ENCODE peak calls at places on chromosome 5, in six cellular contexts. One of them, this sample, is unnamed.

GRCh38 chr5:161089569-161089968 is 237.6 kb upstream of the ATP10B start:
- DNase-seq in activated gamma-delta T cell treated with Interleukin-2 at 50 U/mL for 16 hours: no peak
- DNase-seq in activated CD8-positive, alpha-beta memory T cell treated with anti-CD3 and anti-CD28 coated beads, Interleukin-2, amount 50 U/mL, for 48 hours: no peak
- DNase-seq in ELR: no peak
- DNase-seq in activated CD4-positive, alpha-beta memory T cell treated with anti-CD3 and anti-CD28 coated beads, Interleukin-2, amount 10 ng/mL, durations not matched to agents 7 days and 5 days: no peak
- DNase-seq in lower leg skin: no peak
- DNase-seq in this sample: no peak

GRCh38 chr5:179227578-179228311 is 117.5 kb downstream of the ADAMTS2 start:
- DNase-seq in activated gamma-delta T cell treated with Interleukin-2 at 50 U/mL for 16 hours: no peak
- DNase-seq in activated CD8-positive, alpha-beta memory T cell treated with anti-CD3 and anti-CD28 coated beads, Interleukin-2, amount 50 U/mL, for 48 hours: peak
- DNase-seq in ELR: no peak
- DNase-seq in activated CD4-positive, alpha-beta memory T cell treated with anti-CD3 and anti-CD28 coated beads, Interleukin-2, amount 10 ng/mL, durations not matched to agents 7 days and 5 days: no peak
- DNase-seq in lower leg skin: peak
- DNase-seq in this sample: no peak

GRCh38 chr5:71829206-71829605 is 110.1 kb downstream of the CARTPT start:
- DNase-seq in activated gamma-delta T cell treated with Interleukin-2 at 50 U/mL for 16 hours: no peak
- DNase-seq in activated CD8-positive, alpha-beta memory T cell treated with anti-CD3 and anti-CD28 coated beads, Interleukin-2, amount 50 U/mL, for 48 hours: no peak
- DNase-seq in ELR: no peak
- DNase-seq in activated CD4-positive, alpha-beta memory T cell treated with anti-CD3 and anti-CD28 coated beads, Interleukin-2, amount 10 ng/mL, durations not matched to agents 7 days and 5 days: no peak
- DNase-seq in lower leg skin: no peak
- DNase-seq in this sample: no peak

GRCh38 chr5:111848374-111848914 is 91.5 kb upstream of the NREP start:
- DNase-seq in activated gamma-delta T cell treated with Interleukin-2 at 50 U/mL for 16 hours: no peak
- DNase-seq in activated CD8-positive, alpha-beta memory T cell treated with anti-CD3 and anti-CD28 coated beads, Interleukin-2, amount 50 U/mL, for 48 hours: no peak
- DNase-seq in ELR: no peak
- DNase-seq in activated CD4-positive, alpha-beta memory T cell treated with anti-CD3 and anti-CD28 coated beads, Interleukin-2, amount 10 ng/mL, durations not matched to agents 7 days and 5 days: no peak
- DNase-seq in lower leg skin: no peak
- DNase-seq in this sample: no peak

GRCh38 chr5:72760259-72760658 is 56.2 kb upstream of the TNPO1 start:
- DNase-seq in activated gamma-delta T cell treated with Interleukin-2 at 50 U/mL for 16 hours: no peak
- DNase-seq in activated CD8-positive, alpha-beta memory T cell treated with anti-CD3 and anti-CD28 coated beads, Interleukin-2, amount 50 U/mL, for 48 hours: no peak
- DNase-seq in ELR: peak
- DNase-seq in activated CD4-positive, alpha-beta memory T cell treated with anti-CD3 and anti-CD28 coated beads, Interleukin-2, amount 10 ng/mL, durations not matched to agents 7 days and 5 days: no peak
- DNase-seq in lower leg skin: no peak
- DNase-seq in this sample: peak

GRCh38 chr5:150180241-150181027 is 9.4 kb upstream of the SLC6A7 start:
- DNase-seq in activated gamma-delta T cell treated with Interleukin-2 at 50 U/mL for 16 hours: no peak
- DNase-seq in activated CD8-positive, alpha-beta memory T cell treated with anti-CD3 and anti-CD28 coated beads, Interleukin-2, amount 50 U/mL, for 48 hours: no peak
- DNase-seq in ELR: no peak
- DNase-seq in activated CD4-positive, alpha-beta memory T cell treated with anti-CD3 and anti-CD28 coated beads, Interleukin-2, amount 10 ng/mL, durations not matched to agents 7 days and 5 days: no peak
- DNase-seq in lower leg skin: peak
- DNase-seq in this sample: no peak

GRCh38 chr5:139271201-139272027 is 22.1 kb upstream of the MATR3 start:
- DNase-seq in activated gamma-delta T cell treated with Interleukin-2 at 50 U/mL for 16 hours: no peak
- DNase-seq in activated CD8-positive, alpha-beta memory T cell treated with anti-CD3 and anti-CD28 coated beads, Interleukin-2, amount 50 U/mL, for 48 hours: no peak
- DNase-seq in ELR: peak
- DNase-seq in activated CD4-positive, alpha-beta memory T cell treated with anti-CD3 and anti-CD28 coated beads, Interleukin-2, amount 10 ng/mL, durations not matched to agents 7 days and 5 days: no peak
- DNase-seq in lower leg skin: peak
- DNase-seq in this sample: peak

GRCh38 chr5:178213748-178214151 is 9.4 kb downstream of the HNRNPAB start:
- DNase-seq in activated gamma-delta T cell treated with Interleukin-2 at 50 U/mL for 16 hours: no peak
- DNase-seq in activated CD8-positive, alpha-beta memory T cell treated with anti-CD3 and anti-CD28 coated beads, Interleukin-2, amount 50 U/mL, for 48 hours: no peak
- DNase-seq in ELR: no peak
- DNase-seq in activated CD4-positive, alpha-beta memory T cell treated with anti-CD3 and anti-CD28 coated beads, Interleukin-2, amount 10 ng/mL, durations not matched to agents 7 days and 5 days: no peak
- DNase-seq in lower leg skin: no peak
- DNase-seq in this sample: no peak

GRCh38 chr5:36606437-36607113 is at the start of gene SLC1A3:
- DNase-seq in activated gamma-delta T cell treated with Interleukin-2 at 50 U/mL for 16 hours: no peak
- DNase-seq in activated CD8-positive, alpha-beta memory T cell treated with anti-CD3 and anti-CD28 coated beads, Interleukin-2, amount 50 U/mL, for 48 hours: peak
- DNase-seq in ELR: peak
- DNase-seq in activated CD4-positive, alpha-beta memory T cell treated with anti-CD3 and anti-CD28 coated beads, Interleukin-2, amount 10 ng/mL, durations not matched to agents 7 days and 5 days: peak
- DNase-seq in lower leg skin: peak
- DNase-seq in this sample: peak

GRCh38 chr5:6606884-6607558 is 25.8 kb downstream of the NSUN2 start:
- DNase-seq in activated gamma-delta T cell treated with Interleukin-2 at 50 U/mL for 16 hours: no peak
- DNase-seq in activated CD8-positive, alpha-beta memory T cell treated with anti-CD3 and anti-CD28 coated beads, Interleukin-2, amount 50 U/mL, for 48 hours: no peak
- DNase-seq in ELR: no peak
- DNase-seq in activated CD4-positive, alpha-beta memory T cell treated with anti-CD3 and anti-CD28 coated beads, Interleukin-2, amount 10 ng/mL, durations not matched to agents 7 days and 5 days: no peak
- DNase-seq in lower leg skin: no peak
- DNase-seq in this sample: no peak

GRCh38 chr5:131328536-131329186 is 64.8 kb downstream of the CDC42SE2 start:
- DNase-seq in activated gamma-delta T cell treated with Interleukin-2 at 50 U/mL for 16 hours: no peak
- DNase-seq in activated CD8-positive, alpha-beta memory T cell treated with anti-CD3 and anti-CD28 coated beads, Interleukin-2, amount 50 U/mL, for 48 hours: no peak
- DNase-seq in ELR: peak
- DNase-seq in activated CD4-positive, alpha-beta memory T cell treated with anti-CD3 and anti-CD28 coated beads, Interleukin-2, amount 10 ng/mL, durations not matched to agents 7 days and 5 days: no peak
- DNase-seq in lower leg skin: no peak
- DNase-seq in this sample: peak

GRCh38 chr5:5497132-5497748 is 74.8 kb downstream of the ICE1 start:
- DNase-seq in activated gamma-delta T cell treated with Interleukin-2 at 50 U/mL for 16 hours: no peak
- DNase-seq in activated CD8-positive, alpha-beta memory T cell treated with anti-CD3 and anti-CD28 coated beads, Interleukin-2, amount 50 U/mL, for 48 hours: no peak
- DNase-seq in ELR: peak
- DNase-seq in activated CD4-positive, alpha-beta memory T cell treated with anti-CD3 and anti-CD28 coated beads, Interleukin-2, amount 10 ng/mL, durations not matched to agents 7 days and 5 days: peak
- DNase-seq in lower leg skin: no peak
- DNase-seq in this sample: peak

GRCh38 chr5:68415177-68416085 is 199.9 kb downstream of the PIK3R1 start:
- DNase-seq in activated gamma-delta T cell treated with Interleukin-2 at 50 U/mL for 16 hours: no peak
- DNase-seq in activated CD8-positive, alpha-beta memory T cell treated with anti-CD3 and anti-CD28 coated beads, Interleukin-2, amount 50 U/mL, for 48 hours: no peak
- DNase-seq in ELR: peak
- DNase-seq in activated CD4-positive, alpha-beta memory T cell treated with anti-CD3 and anti-CD28 coated beads, Interleukin-2, amount 10 ng/mL, durations not matched to agents 7 days and 5 days: no peak
- DNase-seq in lower leg skin: no peak
- DNase-seq in this sample: no peak

GRCh38 chr5:156474251-156474650 is 147.3 kb downstream of the SGCD start:
- DNase-seq in activated gamma-delta T cell treated with Interleukin-2 at 50 U/mL for 16 hours: no peak
- DNase-seq in activated CD8-positive, alpha-beta memory T cell treated with anti-CD3 and anti-CD28 coated beads, Interleukin-2, amount 50 U/mL, for 48 hours: no peak
- DNase-seq in ELR: no peak
- DNase-seq in activated CD4-positive, alpha-beta memory T cell treated with anti-CD3 and anti-CD28 coated beads, Interleukin-2, amount 10 ng/mL, durations not matched to agents 7 days and 5 days: no peak
- DNase-seq in lower leg skin: no peak
- DNase-seq in this sample: no peak

GRCh38 chr5:1471240-1471853 is 26.1 kb upstream of the SLC6A3 start:
- DNase-seq in activated gamma-delta T cell treated with Interleukin-2 at 50 U/mL for 16 hours: no peak
- DNase-seq in activated CD8-positive, alpha-beta memory T cell treated with anti-CD3 and anti-CD28 coated beads, Interleukin-2, amount 50 U/mL, for 48 hours: no peak
- DNase-seq in ELR: no peak
- DNase-seq in activated CD4-positive, alpha-beta memory T cell treated with anti-CD3 and anti-CD28 coated beads, Interleukin-2, amount 10 ng/mL, durations not matched to agents 7 days and 5 days: no peak
- DNase-seq in lower leg skin: peak
- DNase-seq in this sample: no peak

GRCh38 chr5:17439956-17440355 is 58.1 kb upstream of the TAF11L2 start:
- DNase-seq in activated gamma-delta T cell treated with Interleukin-2 at 50 U/mL for 16 hours: no peak
- DNase-seq in activated CD8-positive, alpha-beta memory T cell treated with anti-CD3 and anti-CD28 coated beads, Interleukin-2, amount 50 U/mL, for 48 hours: no peak
- DNase-seq in ELR: no peak
- DNase-seq in activated CD4-positive, alpha-beta memory T cell treated with anti-CD3 and anti-CD28 coated beads, Interleukin-2, amount 10 ng/mL, durations not matched to agents 7 days and 5 days: no peak
- DNase-seq in lower leg skin: no peak
- DNase-seq in this sample: no peak

GRCh38 chr5:125348221-125348692 is 601.8 kb upstream of the ZNF608 start:
- DNase-seq in activated gamma-delta T cell treated with Interleukin-2 at 50 U/mL for 16 hours: no peak
- DNase-seq in activated CD8-positive, alpha-beta memory T cell treated with anti-CD3 and anti-CD28 coated beads, Interleukin-2, amount 50 U/mL, for 48 hours: no peak
- DNase-seq in ELR: no peak
- DNase-seq in activated CD4-positive, alpha-beta memory T cell treated with anti-CD3 and anti-CD28 coated beads, Interleukin-2, amount 10 ng/mL, durations not matched to agents 7 days and 5 days: no peak
- DNase-seq in lower leg skin: no peak
- DNase-seq in this sample: no peak

GRCh38 chr5:16603295-16603694 is 13.5 kb downstream of the RETREG1 start:
- DNase-seq in activated gamma-delta T cell treated with Interleukin-2 at 50 U/mL for 16 hours: no peak
- DNase-seq in activated CD8-positive, alpha-beta memory T cell treated with anti-CD3 and anti-CD28 coated beads, Interleukin-2, amount 50 U/mL, for 48 hours: peak
- DNase-seq in ELR: no peak
- DNase-seq in activated CD4-positive, alpha-beta memory T cell treated with anti-CD3 and anti-CD28 coated beads, Interleukin-2, amount 10 ng/mL, durations not matched to agents 7 days and 5 days: no peak
- DNase-seq in lower leg skin: no peak
- DNase-seq in this sample: no peak

GRCh38 chr5:170508660-170509322 is 5.0 kb downstream of the KCNIP1 start:
- DNase-seq in activated gamma-delta T cell treated with Interleukin-2 at 50 U/mL for 16 hours: no peak
- DNase-seq in activated CD8-positive, alpha-beta memory T cell treated with anti-CD3 and anti-CD28 coated beads, Interleukin-2, amount 50 U/mL, for 48 hours: no peak
- DNase-seq in ELR: no peak
- DNase-seq in activated CD4-positive, alpha-beta memory T cell treated with anti-CD3 and anti-CD28 coated beads, Interleukin-2, amount 10 ng/mL, durations not matched to agents 7 days and 5 days: no peak
- DNase-seq in lower leg skin: no peak
- DNase-seq in this sample: no peak

GRCh38 chr5:130222638-130223037 is 318.4 kb downstream of the CHSY3 start:
- DNase-seq in activated gamma-delta T cell treated with Interleukin-2 at 50 U/mL for 16 hours: no peak
- DNase-seq in activated CD8-positive, alpha-beta memory T cell treated with anti-CD3 and anti-CD28 coated beads, Interleukin-2, amount 50 U/mL, for 48 hours: no peak
- DNase-seq in ELR: peak
- DNase-seq in activated CD4-positive, alpha-beta memory T cell treated with anti-CD3 and anti-CD28 coated beads, Interleukin-2, amount 10 ng/mL, durations not matched to agents 7 days and 5 days: no peak
- DNase-seq in lower leg skin: no peak
- DNase-seq in this sample: no peak

GRCh38 chr5:142817961-142818431 is 47.8 kb downstream of the ARHGAP26 start:
- DNase-seq in activated gamma-delta T cell treated with Interleukin-2 at 50 U/mL for 16 hours: no peak
- DNase-seq in activated CD8-positive, alpha-beta memory T cell treated with anti-CD3 and anti-CD28 coated beads, Interleukin-2, amount 50 U/mL, for 48 hours: no peak
- DNase-seq in ELR: no peak
- DNase-seq in activated CD4-positive, alpha-beta memory T cell treated with anti-CD3 and anti-CD28 coated beads, Interleukin-2, amount 10 ng/mL, durations not matched to agents 7 days and 5 days: no peak
- DNase-seq in lower leg skin: no peak
- DNase-seq in this sample: no peak

GRCh38 chr5:93454896-93455295 is 126.1 kb downstream of the NR2F1-AS1 start:
- DNase-seq in activated gamma-delta T cell treated with Interleukin-2 at 50 U/mL for 16 hours: no peak
- DNase-seq in activated CD8-positive, alpha-beta memory T cell treated with anti-CD3 and anti-CD28 coated beads, Interleukin-2, amount 50 U/mL, for 48 hours: no peak
- DNase-seq in ELR: no peak
- DNase-seq in activated CD4-positive, alpha-beta memory T cell treated with anti-CD3 and anti-CD28 coated beads, Interleukin-2, amount 10 ng/mL, durations not matched to agents 7 days and 5 days: no peak
- DNase-seq in lower leg skin: no peak
- DNase-seq in this sample: no peak

GRCh38 chr5:149549461-149550266 is 1.6 kb downstream of the CSNK1A1 start:
- DNase-seq in activated gamma-delta T cell treated with Interleukin-2 at 50 U/mL for 16 hours: peak
- DNase-seq in activated CD8-positive, alpha-beta memory T cell treated with anti-CD3 and anti-CD28 coated beads, Interleukin-2, amount 50 U/mL, for 48 hours: peak
- DNase-seq in ELR: peak
- DNase-seq in activated CD4-positive, alpha-beta memory T cell treated with anti-CD3 and anti-CD28 coated beads, Interleukin-2, amount 10 ng/mL, durations not matched to agents 7 days and 5 days: peak
- DNase-seq in lower leg skin: no peak
- DNase-seq in this sample: peak

This sample was measured in EL.